ENCODE peak calls at places on chromosomes 5 and 9, in five cellular contexts. One of them, this sample, is unnamed.

GRCh38 chr5:128174951-128175350 is 91.4 kb downstream of the SLC12A2 start:
- DNase-seq in HFF-Myc: no peak
- DNase-seq in AG09309: no peak
- DNase-seq in heart left ventricle: no peak
- DNase-seq in cardiac muscle cell: peak
- DNase-seq in this sample: no peak

GRCh38 chr9:69797680-69798079 is 22.9 kb upstream of the CFAP95 start:
- DNase-seq in cardiac muscle cell: no peak
- DNase-seq in heart left ventricle: no peak
- DNase-seq in HFF-Myc: no peak
- DNase-seq in AG09309: no peak
- DNase-seq in this sample: no peak

GRCh38 chr5:192970-193831 is 1.9 kb downstream of the LRRC14B start:
- DNase-seq in AG09309: no peak
- DNase-seq in heart left ventricle: no peak
- DNase-seq in HFF-Myc: no peak
- DNase-seq in cardiac muscle cell: no peak
- DNase-seq in this sample: no peak

GRCh38 chr5:171549259-171549658 is 129.8 kb downstream of the FGF18 start:
- DNase-seq in cardiac muscle cell: no peak
- DNase-seq in AG09309: no peak
- DNase-seq in heart left ventricle: no peak
- DNase-seq in HFF-Myc: no peak
- DNase-seq in this sample: no peak

GRCh38 chr5:81800797-81801196 is 49.9 kb upstream of the SSBP2 start:
- DNase-seq in HFF-Myc: no peak
- DNase-seq in cardiac muscle cell: peak
- DNase-seq in AG09309: no peak
- DNase-seq in heart left ventricle: no peak
- DNase-seq in this sample: no peak

GRCh38 chr5:127446626-127447025 is 70.8 kb upstream of the PRRC1 start:
- DNase-seq in heart left ventricle: no peak
- DNase-seq in HFF-Myc: no peak
- DNase-seq in cardiac muscle cell: no peak
- DNase-seq in AG09309: no peak
- DNase-seq in this sample: no peak

GRCh38 chr9:81717061-81717746 is 27.9 kb upstream of the TLE1 start:
- DNase-seq in HFF-Myc: no peak
- DNase-seq in heart left ventricle: no peak
- DNase-seq in AG09309: no peak
- DNase-seq in cardiac muscle cell: no peak
- DNase-seq in this sample: no peak

GRCh38 chr5:167244583-167244982 is 1046.9 kb upstream of the WWC1 start:
- DNase-seq in heart left ventricle: no peak
- DNase-seq in HFF-Myc: no peak
- DNase-seq in AG09309: no peak
- DNase-seq in cardiac muscle cell: peak
- DNase-seq in this sample: no peak

GRCh38 chr5:68415177-68416085 is 199.9 kb downstream of the PIK3R1 start:
- DNase-seq in heart left ventricle: peak
- DNase-seq in AG09309: no peak
- DNase-seq in cardiac muscle cell: no peak
- DNase-seq in HFF-Myc: no peak
- DNase-seq in this sample: no peak

GRCh38 chr5:44266882-44267577 is 122.2 kb downstream of the FGF10 start:
- DNase-seq in heart left ventricle: peak
- DNase-seq in AG09309: no peak
- DNase-seq in cardiac muscle cell: no peak
- DNase-seq in HFF-Myc: no peak
- DNase-seq in this sample: no peak

GRCh38 chr5:63055421-63055820 is 476.8 kb downstream of the LRRC70 start:
- DNase-seq in cardiac muscle cell: peak
- DNase-seq in HFF-Myc: no peak
- DNase-seq in AG09309: no peak
- DNase-seq in heart left ventricle: no peak
- DNase-seq in this sample: peak

GRCh38 chr5:149228610-149229297 is 42.9 kb upstream of the AFAP1L1 start:
- DNase-seq in cardiac muscle cell: peak
- DNase-seq in HFF-Myc: peak
- DNase-seq in AG09309: peak
- DNase-seq in heart left ventricle: peak
- DNase-seq in this sample: peak

GRCh38 chr5:6791031-6791577 is 77.9 kb downstream of the TENT4A start:
- DNase-seq in HFF-Myc: no peak
- DNase-seq in cardiac muscle cell: no peak
- DNase-seq in heart left ventricle: no peak
- DNase-seq in AG09309: no peak
- DNase-seq in this sample: no peak

GRCh38 chr5:115641948-115642347 is 16.1 kb upstream of the TMED7 start:
- DNase-seq in cardiac muscle cell: no peak
- DNase-seq in AG09309: no peak
- DNase-seq in heart left ventricle: no peak
- DNase-seq in HFF-Myc: no peak
- DNase-seq in this sample: no peak

GRCh38 chr5:149839761-149840160 is 104.8 kb downstream of the PDE6A start:
- DNase-seq in heart left ventricle: no peak
- DNase-seq in AG09309: no peak
- DNase-seq in HFF-Myc: peak
- DNase-seq in cardiac muscle cell: peak
- DNase-seq in this sample: no peak

GRCh38 chr9:5838884-5839571 is 6.1 kb upstream of the ERMP1 start:
- DNase-seq in HFF-Myc: no peak
- DNase-seq in AG09309: no peak
- DNase-seq in heart left ventricle: no peak
- DNase-seq in cardiac muscle cell: peak
- DNase-seq in this sample: peak

GRCh38 chr9:27371382-27371781 is 74.4 kb upstream of the EQTN start:
- DNase-seq in cardiac muscle cell: no peak
- DNase-seq in HFF-Myc: no peak
- DNase-seq in AG09309: no peak
- DNase-seq in heart left ventricle: no peak
- DNase-seq in this sample: no peak

DNA sequence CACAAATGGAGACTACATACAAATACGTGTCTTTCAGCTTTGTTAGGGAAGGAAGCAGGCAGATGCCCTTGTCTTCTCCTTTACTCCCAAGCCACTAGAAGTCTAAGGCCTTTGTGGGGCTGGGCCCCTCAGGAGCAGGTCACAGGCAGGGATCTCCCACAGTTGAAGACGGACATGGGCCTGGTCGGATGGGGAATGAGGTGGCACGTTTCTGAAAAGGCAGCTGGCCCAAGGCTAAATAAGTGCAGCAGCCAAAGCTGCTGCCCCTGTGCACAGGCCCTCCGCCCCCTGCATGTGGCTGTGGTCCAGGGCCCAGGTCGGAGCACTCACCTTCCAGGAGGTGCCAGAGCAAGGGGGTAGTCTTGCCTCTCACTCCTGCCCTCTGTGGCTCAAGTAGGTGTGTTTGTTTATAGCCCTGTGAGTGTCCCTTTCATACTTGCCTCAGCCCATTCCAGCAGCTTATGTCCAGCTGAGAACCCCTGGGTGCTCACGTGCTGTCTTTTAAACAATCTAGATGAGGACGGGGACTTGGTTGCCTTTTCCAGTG is 1.8 kb downstream of the SQSTM1 start:
- DNase-seq in heart left ventricle: no peak
- DNase-seq in HFF-Myc: no peak
- DNase-seq in cardiac muscle cell: no peak
- DNase-seq in AG09309: no peak
- DNase-seq in this sample: no peak
- H3K4me3 ChIP-seq in heart left ventricle: peak
- H3K4me3 ChIP-seq in HFF-Myc: peak
- H3K4me3 ChIP-seq in cardiac muscle cell: no peak
- H3K4me3 ChIP-seq in AG09309: peak
- H3K4me3 ChIP-seq in this sample: peak

GRCh38 chr5:140795259-140795641 is 598 bp downstream of the PCDHA2 start:
- DNase-seq in cardiac muscle cell: no peak
- DNase-seq in AG09309: no peak
- DNase-seq in HFF-Myc: no peak
- DNase-seq in heart left ventricle: no peak
- DNase-seq in this sample: no peak
- H3K4me3 ChIP-seq in cardiac muscle cell: peak
- H3K4me3 ChIP-seq in AG09309: peak
- H3K4me3 ChIP-seq in HFF-Myc: no peak
- H3K4me3 ChIP-seq in heart left ventricle: no peak
- H3K4me3 ChIP-seq in this sample: peak

GRCh38 chr9:108478871-108479332 is 376.9 kb downstream of the ACTL7B start:
- DNase-seq in heart left ventricle: no peak
- DNase-seq in HFF-Myc: peak
- DNase-seq in AG09309: peak
- DNase-seq in cardiac muscle cell: peak
- DNase-seq in this sample: no peak

GRCh38 chr9:108476574-108476973 is 379.2 kb downstream of the ACTL7B start:
- DNase-seq in heart left ventricle: no peak
- DNase-seq in AG09309: peak
- DNase-seq in HFF-Myc: no peak
- DNase-seq in cardiac muscle cell: no peak
- DNase-seq in this sample: no peak

GRCh38 chr9:108475813-108476212 is 380.0 kb downstream of the ACTL7B start:
- DNase-seq in cardiac muscle cell: no peak
- DNase-seq in HFF-Myc: no peak
- DNase-seq in AG09309: no peak
- DNase-seq in heart left ventricle: no peak
- DNase-seq in this sample: no peak

GRCh38 chr9:108478431-108478837 is 377.4 kb downstream of the ACTL7B start:
- DNase-seq in HFF-Myc: peak
- DNase-seq in AG09309: peak
- DNase-seq in cardiac muscle cell: peak
- DNase-seq in heart left ventricle: peak
- DNase-seq in this sample: no peak

GRCh38 chr9:108477538-108478006 is 378.2 kb downstream of the ACTL7B start:
- DNase-seq in HFF-Myc: peak
- DNase-seq in heart left ventricle: no peak
- DNase-seq in AG09309: peak
- DNase-seq in cardiac muscle cell: peak
- DNase-seq in this sample: no peak
- H3K4me3 ChIP-seq in HFF-Myc: no peak
- H3K4me3 ChIP-seq in heart left ventricle: no peak
- H3K4me3 ChIP-seq in AG09309: no peak
- H3K4me3 ChIP-seq in cardiac muscle cell: no peak
- H3K4me3 ChIP-seq in this sample: no peak

DNA sequence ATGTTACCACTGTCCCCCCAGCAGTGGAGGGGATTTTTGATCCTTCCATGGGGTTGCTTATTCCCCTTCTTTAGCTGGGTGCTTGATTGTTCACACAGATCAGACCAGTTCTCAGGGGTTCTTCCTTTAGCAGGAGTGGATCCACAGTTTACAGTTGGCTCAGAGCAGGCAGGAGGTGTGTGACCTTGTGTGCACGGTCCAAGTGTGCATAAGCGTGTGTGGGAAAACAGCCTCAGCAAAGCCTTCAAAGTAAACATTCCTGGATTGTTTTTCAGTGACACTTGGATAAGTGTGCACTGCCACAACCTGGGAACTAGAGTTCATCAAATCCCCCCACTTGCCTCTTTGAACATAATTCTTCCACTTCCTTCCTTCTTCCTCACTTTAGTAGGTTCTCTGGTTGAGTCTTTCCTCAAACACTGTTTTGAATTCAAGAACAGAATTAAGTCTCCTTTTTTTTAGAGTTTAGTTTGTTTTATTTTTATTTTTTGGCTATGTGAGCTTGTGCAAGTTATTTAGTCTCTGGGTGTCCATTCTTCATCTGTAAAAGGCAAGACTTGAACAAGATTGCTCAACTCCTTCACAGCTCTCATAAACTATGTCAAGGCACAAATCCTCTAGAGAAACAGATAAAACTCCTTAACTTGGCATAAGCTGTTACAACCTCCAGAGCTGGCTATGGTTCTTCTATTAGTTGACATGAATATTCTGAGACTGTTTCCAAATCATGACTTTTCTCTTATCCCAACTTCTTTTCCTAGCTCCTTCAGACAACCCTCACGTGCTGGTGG is 78.0 kb downstream of the OSMR start:
- DNase-seq in cardiac muscle cell: peak
- DNase-seq in AG09309: peak
- DNase-seq in heart left ventricle: no peak
- DNase-seq in HFF-Myc: no peak
- DNase-seq in this sample: no peak
- H3K4me3 ChIP-seq in cardiac muscle cell: no peak
- H3K4me3 ChIP-seq in AG09309: no peak
- H3K4me3 ChIP-seq in heart left ventricle: no peak
- H3K4me3 ChIP-seq in HFF-Myc: no peak
- H3K4me3 ChIP-seq in this sample: no peak

GRCh38 chr5:142320427-142320732 is 4.4 kb downstream of the SPRY4 start:
- DNase-seq in cardiac muscle cell: no peak
- DNase-seq in AG09309: no peak
- DNase-seq in heart left ventricle: no peak
- DNase-seq in HFF-Myc: no peak
- DNase-seq in this sample: no peak
- H3K4me3 ChIP-seq in cardiac muscle cell: no peak
- H3K4me3 ChIP-seq in AG09309: no peak
- H3K4me3 ChIP-seq in heart left ventricle: no peak
- H3K4me3 ChIP-seq in HFF-Myc: peak
- H3K4me3 ChIP-seq in this sample: peak

GRCh38 chr5:91175708-91176107 is 207.4 kb downstream of the ARRDC3 start:
- DNase-seq in heart left ventricle: no peak
- DNase-seq in HFF-Myc: no peak
- DNase-seq in AG09309: no peak
- DNase-seq in cardiac muscle cell: no peak
- DNase-seq in this sample: no peak

GRCh38 chr5:91177639-91178038 is 205.5 kb downstream of the ARRDC3 start:
- DNase-seq in heart left ventricle: no peak
- DNase-seq in HFF-Myc: no peak
- DNase-seq in cardiac muscle cell: no peak
- DNase-seq in AG09309: no peak
- DNase-seq in this sample: no peak

GRCh38 chr5:91177085-91177484 is 206.0 kb downstream of the ARRDC3 start:
- DNase-seq in cardiac muscle cell: no peak
- DNase-seq in HFF-Myc: no peak
- DNase-seq in AG09309: no peak
- DNase-seq in heart left ventricle: no peak
- DNase-seq in this sample: no peak

GRCh38 chr5:91178461-91178860 is 204.7 kb downstream of the ARRDC3 start:
- DNase-seq in AG09309: peak
- DNase-seq in HFF-Myc: no peak
- DNase-seq in cardiac muscle cell: peak
- DNase-seq in heart left ventricle: no peak
- DNase-seq in this sample: no peak

DNA sequence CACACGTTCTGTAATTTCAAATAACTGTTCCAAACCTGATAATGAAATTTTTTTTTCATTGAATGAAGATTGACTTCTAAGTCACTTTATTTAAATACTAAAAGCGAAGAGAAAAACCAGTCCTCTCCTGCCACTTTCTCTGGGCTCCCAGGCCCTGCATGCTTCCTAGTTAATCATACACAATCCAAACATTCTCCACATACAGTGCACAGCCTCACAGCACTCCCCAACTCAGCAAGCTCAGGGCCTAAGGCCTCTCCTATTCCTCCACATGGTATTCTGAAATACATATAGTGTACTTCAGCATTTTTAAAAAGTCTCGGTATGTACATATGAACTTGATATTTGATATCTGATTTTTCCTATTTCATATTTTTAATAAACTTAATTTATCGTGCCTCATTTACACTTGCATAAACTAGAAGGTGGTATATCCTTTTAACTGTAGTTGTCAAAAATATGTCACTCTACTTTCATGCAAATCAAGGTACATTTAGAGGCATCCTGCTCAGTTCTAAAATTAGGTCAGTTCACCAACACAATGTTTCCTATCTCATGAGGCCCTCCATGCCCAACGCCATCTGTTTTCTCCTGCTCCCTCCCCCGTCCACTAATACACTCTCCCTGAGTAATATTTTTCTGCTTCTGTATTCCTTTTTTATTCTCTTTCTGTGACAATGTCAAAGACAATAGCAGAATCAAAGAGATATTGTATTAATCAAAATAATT is 206.7 kb downstream of the ARRDC3 start:
- DNase-seq in heart left ventricle: no peak
- DNase-seq in HFF-Myc: no peak
- DNase-seq in cardiac muscle cell: no peak
- DNase-seq in AG09309: no peak
- DNase-seq in this sample: no peak
- H3K4me3 ChIP-seq in heart left ventricle: no peak
- H3K4me3 ChIP-seq in HFF-Myc: no peak
- H3K4me3 ChIP-seq in cardiac muscle cell: no peak
- H3K4me3 ChIP-seq in AG09309: no peak
- H3K4me3 ChIP-seq in this sample: no peak